ENCODE peak calls at places on chromosomes 11 and 22, in seven cellular contexts. I, J, P, Q, T, B and A are unnamed samples.

GRCh38 chr11:102322560-102322959 is 5.3 kb downstream of the BIRC3 start:
- DNase-seq in P (no peak), I (no peak), T (no peak), J (no peak), Q (no peak), B (no peak), A (no peak)

GRCh38 chr22:47595122-47595521 is 832.7 kb downstream of the TBC1D22A start:
- DNase-seq in Q (no peak), P (no peak), B (no peak), J (no peak), T (no peak), I (no peak), A (no peak)

GRCh38 chr22:47535681-47536080 is 773.2 kb downstream of the TBC1D22A start:
- DNase-seq in J (no peak), I (no peak), B (no peak), Q (no peak), T (no peak), P (no peak), A (no peak)

GRCh38 chr11:108895579-108896480 is 231.0 kb downstream of the DDX10 start:
- DNase-seq in J (no peak), Q (peak; percentile 46), I (no peak), P (no peak), B (no peak), T (no peak), A (no peak)

GRCh38 chr22:38335077-38335476 is 17.8 kb upstream of the CSNK1E start:
- DNase-seq in P (no peak), Q (peak; percentile 49), B (no peak), I (no peak), T (no peak), J (no peak), A (no peak)

GRCh38 chr11:126355926-126356897 is 726 bp downstream of the ST3GAL4 start:
- DNase-seq in P (no peak), T (no peak), J (no peak), B (no peak), Q (no peak), I (no peak), A (peak; percentile 39)

GRCh38 chr11:114250993-114251796 is 45.0 kb upstream of the NNMT start:
- DNase-seq in T (no peak), J (no peak), B (no peak), P (no peak), Q (no peak), I (peak; percentile 58), A (no peak)

GRCh38 chr11:115164774-115165173 is 339.4 kb downstream of the CADM1 start:
- DNase-seq in J (no peak), B (no peak), I (no peak), P (no peak), Q (no peak), T (no peak), A (no peak)

GRCh38 chr11:7548659-7549283 is 35.0 kb downstream of the PPFIBP2 start:
- DNase-seq in Q (no peak), P (peak; percentile 16), I (no peak), J (peak; percentile 69), B (no peak), T (no peak), A (no peak)

GRCh38 chr11:27926981-27927481 is 180.9 kb downstream of the KIF18A start:
- DNase-seq in B (no peak), J (no peak), Q (peak; percentile 88), T (no peak), P (no peak), I (no peak), A (no peak)

GRCh38 chr22:47366026-47366767 is 603.7 kb downstream of the TBC1D22A start:
- DNase-seq in T (no peak), B (no peak), P (no peak), I (peak; percentile 0), J (no peak), Q (no peak), A (no peak)

GRCh38 chr22:35315855-35316745 is 16.4 kb downstream of the TOM1 start:
- DNase-seq in Q (no peak), I (no peak), J (peak; percentile 72), P (no peak), T (no peak), B (no peak), A (no peak)

GRCh38 chr11:102399189-102399588 is 52.2 kb downstream of the BIRC2 start:
- DNase-seq in J (no peak), T (no peak), B (no peak), P (no peak), Q (no peak), I (no peak), A (no peak)

GRCh38 chr22:41563051-41563711 is 2.4 kb downstream of the CSDC2 start:
- DNase-seq in I (peak; percentile 41), T (no peak), J (no peak), Q (peak; percentile 85), B (no peak), P (no peak), A (no peak)

GRCh38 chr11:46390331-46391171 is 1.0 kb downstream of the CHRM4 start:
- DNase-seq in B (no peak), T (no peak), I (no peak), P (no peak), J (no peak), Q (no peak), A (no peak)

GRCh38 chr11:46387919-46388618 is 3.5 kb downstream of the CHRM4 start:
- DNase-seq in P (no peak), B (no peak), I (no peak), T (no peak), J (no peak), Q (no peak), A (no peak)

GRCh38 chr11:46391186-46391577 is 394 bp downstream of the CHRM4 start:
- DNase-seq in B (no peak), T (no peak), J (no peak), Q (no peak), I (no peak), P (no peak), A (no peak)

GRCh38 chr11:46388619-46389449 is 2.7 kb downstream of the CHRM4 start:
- DNase-seq in T (no peak), B (no peak), P (no peak), Q (no peak), J (no peak), I (no peak), A (peak; percentile 67)

DNA sequence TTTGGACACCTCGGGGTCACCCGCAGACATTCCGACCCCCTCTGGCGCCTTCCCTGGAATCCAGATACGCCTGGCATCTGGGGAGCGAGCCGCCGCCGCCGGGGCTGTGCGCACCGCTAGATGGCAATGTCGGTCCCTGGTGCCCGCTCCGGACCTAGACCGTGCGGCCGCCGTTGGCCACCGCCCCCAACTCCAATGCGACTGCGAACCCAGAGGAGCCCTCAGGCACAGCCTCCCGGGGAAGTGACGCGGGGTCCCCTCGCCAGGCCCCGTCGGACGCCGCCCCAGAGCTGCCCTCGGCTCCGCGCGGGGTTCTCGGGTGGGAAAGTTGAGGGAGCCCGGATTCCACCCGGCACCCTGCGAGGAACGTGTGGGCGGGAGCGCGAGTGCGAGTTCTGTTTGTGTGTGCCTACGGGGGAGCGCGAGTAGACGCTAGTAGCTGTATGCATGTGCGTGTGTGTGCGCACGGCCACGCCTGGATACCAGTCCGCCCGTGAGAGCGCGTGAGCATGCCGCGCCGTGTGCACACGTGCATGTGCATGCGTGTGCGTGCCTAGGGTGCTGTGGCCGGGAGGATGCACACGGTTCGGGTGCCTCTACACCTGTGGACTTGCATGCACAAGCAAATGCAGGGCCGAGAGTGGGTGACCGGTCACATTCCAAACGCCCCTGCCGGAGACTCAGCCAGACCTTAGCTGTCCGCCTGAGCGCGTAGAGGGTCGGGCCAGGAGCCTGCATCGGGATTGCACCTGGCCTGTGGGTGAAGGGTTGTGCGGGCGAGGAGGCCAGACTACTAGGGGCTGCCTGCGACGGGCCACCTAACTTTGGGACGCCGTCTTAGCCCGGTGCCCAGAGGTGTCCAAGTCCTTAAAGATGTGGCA is 1.9 kb downstream of the CHRM4 start:
- DNase-seq in Q (peak; percentile 46), J (peak; percentile 65), T (peak; percentile 58), I (peak; percentile 80), B (no peak), P (peak; percentile 54), A (peak; percentile 90)
- H3K4me3 ChIP-seq in Q (peak overlapping the region; percentile 45), J (no peak overlapping the region), T (peak overlapping the region; percentile 32), I (no peak overlapping the region), B (peak overlapping the region; percentile 62), P (peak overlapping the region; percentile 59), A (peak overlapping the region; percentile 37)

DNA sequence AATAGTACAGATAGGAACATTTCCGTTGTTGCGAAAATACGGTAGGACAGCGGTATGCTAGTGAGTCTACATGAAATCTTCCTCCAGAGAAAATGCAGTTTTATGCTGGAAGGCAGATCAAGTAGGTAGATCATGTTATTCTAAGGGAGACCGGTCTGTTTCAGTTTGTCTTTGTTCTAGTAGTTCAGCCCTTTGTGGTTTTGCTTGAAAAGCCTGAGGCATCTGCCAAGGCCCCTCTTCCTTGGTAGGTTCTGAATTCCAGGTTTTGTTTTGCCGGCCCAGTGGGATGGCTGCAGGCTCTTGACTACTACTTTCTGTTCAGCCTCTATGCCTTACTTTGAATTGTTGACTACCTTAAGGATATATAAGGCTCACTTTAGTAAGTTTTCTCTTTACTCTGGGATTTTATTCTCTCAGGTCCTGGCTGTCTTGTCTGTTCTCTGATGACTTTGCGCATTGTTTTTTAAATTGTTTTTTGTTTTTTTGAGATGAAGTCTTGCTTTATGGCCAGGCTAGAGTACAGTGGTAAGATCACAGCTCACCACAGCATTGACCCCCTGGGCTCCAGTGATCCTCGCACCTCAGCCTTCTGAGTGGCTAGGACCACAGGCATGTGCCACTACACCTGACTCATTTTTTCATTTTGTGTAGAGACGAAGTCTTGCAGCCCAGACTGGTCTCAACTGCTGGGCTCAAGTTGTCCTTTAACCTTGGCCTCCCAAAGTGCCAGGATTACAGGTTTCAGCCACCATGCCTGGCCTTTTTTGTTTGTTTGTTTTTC is 53.7 kb downstream of the HIPK3 start:
- DNase-seq in I (no peak), B (no peak), T (peak; percentile 51), J (no peak), P (no peak), Q (peak; percentile 20), A (peak; percentile 24)
- H3K4me1 ChIP-seq in I (no peaks in the 10 kb centered on the region), B (peaks cover 32% of the 10 kb centered on the region), T (peaks cover 38% of the 10 kb centered on the region), J (no peaks in the 10 kb centered on the region), P (no peaks in the 10 kb centered on the region), Q (peaks cover 4% of the 10 kb centered on the region), A (peaks cover 49% of the 10 kb centered on the region)

GRCh38 chr11:134366279-134366678 is 34.5 kb downstream of the GLB1L2 start:
- DNase-seq in I (no peak), Q (no peak), P (no peak), T (no peak), J (no peak), B (no peak), A (no peak)
- H3K4me3 ChIP-seq in I (no peak overlapping the region), Q (no peak overlapping the region), P (no peak overlapping the region), T (no peak overlapping the region), J (no peak overlapping the region), B (no peak overlapping the region), A (no peak overlapping the region)

GRCh38 chr22:31346255-31346732 is at the start of gene PATZ1:
- DNase-seq in B (no peak), T (peak; percentile 70), I (peak; percentile 82), Q (peak; percentile 72), J (peak; percentile 67), P (peak; percentile 51), A (peak; percentile 83)

GRCh38 chr22:31343235-31344191 is 2.6 kb downstream of the PATZ1 start:
- DNase-seq in J (peak; percentile 47), T (peak; percentile 48), B (no peak), P (no peak), I (peak; percentile 29), Q (peak; percentile 26), A (peak; percentile 35)

GRCh38 chr22:31345331-31346254 is 553 bp downstream of the PATZ1 start:
- DNase-seq in T (peak; percentile 86), J (peak; percentile 87), P (peak; percentile 68), I (peak; percentile 89), Q (peak; percentile 83), B (peak; percentile 29), A (peak; percentile 95)

GRCh38 chr22:31342389-31343125 is 3.6 kb downstream of the PATZ1 start:
- DNase-seq in I (no peak), Q (no peak), J (no peak), B (no peak), P (no peak), T (no peak), A (no peak)

GRCh38 chr22:31344369-31345330 is 1.5 kb downstream of the PATZ1 start:
- DNase-seq in Q (peak; percentile 57), T (no peak), I (peak; percentile 67), P (no peak), B (no peak), J (peak; percentile 71), A (peak; percentile 59)
- H3K4me1 ChIP-seq in Q (peaks cover 27% of the 10 kb centered on the region), T (peaks cover 24% of the 10 kb centered on the region), I (peaks cover 36% of the 10 kb centered on the region), P (peaks cover 47% of the 10 kb centered on the region), B (peaks cover 40% of the 10 kb centered on the region), J (peaks cover 8% of the 10 kb centered on the region), A (peaks cover 22% of the 10 kb centered on the region)